ENCODE peak calls at places on chromosomes 16 and 17, in seven cellular contexts. One of them, this sample, is unnamed.
A peak's percentile ranks its signal among the peaks of the same experiment; 100 is the strongest.

GRCh38 chr16:85665929-85666328 is 22.8 kb downstream of the GINS2 start:
- DNase-seq in stomach: no peak
- DNase-seq in endothelial cell of umbilical vein: no peak
- DNase-seq in vagina: no peak
- DNase-seq in GM23338: no peak
- DNase-seq in GM12878: no peak
- DNase-seq in HCT116: no peak
- DNase-seq in this sample: no peak

GRCh38 chr17:35183332-35183731 is 10.9 kb downstream of the SLC35G3 start:
- DNase-seq in stomach: no peak
- DNase-seq in endothelial cell of umbilical vein: no peak
- DNase-seq in vagina: peak; percentile 69
- DNase-seq in GM23338: no peak
- DNase-seq in GM12878: no peak
- DNase-seq in HCT116: no peak
- DNase-seq in this sample: no peak

GRCh38 chr17:7959503-7960253 is 27.7 kb downstream of the CNTROB start:
- DNase-seq in stomach: no peak
- DNase-seq in endothelial cell of umbilical vein: no peak
- DNase-seq in vagina: no peak
- DNase-seq in GM23338: no peak
- DNase-seq in GM12878: no peak
- DNase-seq in HCT116: no peak
- DNase-seq in this sample: peak; percentile 73

GRCh38 chr17:58113947-58114346 is 30.7 kb downstream of the DYNLL2 start:
- DNase-seq in stomach: no peak
- DNase-seq in endothelial cell of umbilical vein: no peak
- DNase-seq in vagina: no peak
- DNase-seq in GM23338: no peak
- DNase-seq in GM12878: no peak
- DNase-seq in HCT116: no peak
- DNase-seq in this sample: no peak

GRCh38 chr16:88455610-88456355 is 2.7 kb downstream of the ZFPM1 start:
- DNase-seq in stomach: peak; percentile 49
- DNase-seq in endothelial cell of umbilical vein: peak; percentile 49
- DNase-seq in vagina: no peak
- DNase-seq in GM23338: peak; percentile 66
- DNase-seq in GM12878: peak; percentile 81
- DNase-seq in HCT116: peak; percentile 56
- DNase-seq in this sample: no peak

GRCh38 chr17:80396680-80397387 is 18.1 kb upstream of the ENDOV start:
- DNase-seq in stomach: no peak
- DNase-seq in endothelial cell of umbilical vein: no peak
- DNase-seq in vagina: no peak
- DNase-seq in GM23338: no peak
- DNase-seq in GM12878: no peak
- DNase-seq in HCT116: no peak
- DNase-seq in this sample: no peak

GRCh38 chr17:82101301-82101715 is 3.3 kb upstream of the FASN start:
- DNase-seq in stomach: no peak
- DNase-seq in endothelial cell of umbilical vein: no peak
- DNase-seq in vagina: no peak
- DNase-seq in GM23338: no peak
- DNase-seq in GM12878: no peak
- DNase-seq in HCT116: no peak
- DNase-seq in this sample: no peak

GRCh38 chr17:73478768-73479424 is 165.3 kb downstream of the SDK2 start:
- DNase-seq in stomach: no peak
- DNase-seq in endothelial cell of umbilical vein: no peak
- DNase-seq in vagina: no peak
- DNase-seq in GM23338: peak; percentile 66
- DNase-seq in GM12878: no peak
- DNase-seq in HCT116: no peak
- DNase-seq in this sample: no peak

GRCh38 chr17:71985111-71986039 is 135.4 kb upstream of the SOX9 start:
- DNase-seq in stomach: no peak
- DNase-seq in endothelial cell of umbilical vein: no peak
- DNase-seq in vagina: no peak
- DNase-seq in GM23338: no peak
- DNase-seq in GM12878: no peak
- DNase-seq in HCT116: no peak
- DNase-seq in this sample: no peak

GRCh38 chr16:49012961-49013726 is 268.5 kb downstream of the CBLN1 start:
- DNase-seq in stomach: no peak
- DNase-seq in endothelial cell of umbilical vein: no peak
- DNase-seq in vagina: peak; percentile 76
- DNase-seq in GM23338: no peak
- DNase-seq in GM12878: no peak
- DNase-seq in HCT116: no peak
- DNase-seq in this sample: no peak

GRCh38 chr16:5604770-5605169 is 507.2 kb upstream of the EEF2KMT start:
- DNase-seq in stomach: no peak
- DNase-seq in endothelial cell of umbilical vein: no peak
- DNase-seq in vagina: no peak
- DNase-seq in GM23338: peak; percentile 46
- DNase-seq in GM12878: no peak
- DNase-seq in HCT116: peak; percentile 8
- DNase-seq in this sample: no peak

GRCh38 chr16:88760424-88761142 is 24.4 kb downstream of the PIEZO1 start:
- DNase-seq in stomach: no peak
- DNase-seq in endothelial cell of umbilical vein: no peak
- DNase-seq in vagina: no peak
- DNase-seq in GM23338: no peak
- DNase-seq in GM12878: no peak
- DNase-seq in HCT116: no peak
- DNase-seq in this sample: no peak

GRCh38 chr17:27544350-27545131 is 86.4 kb upstream of the LGALS9 start:
- DNase-seq in stomach: no peak
- DNase-seq in endothelial cell of umbilical vein: no peak
- DNase-seq in vagina: no peak
- DNase-seq in GM23338: no peak
- DNase-seq in GM12878: peak; percentile 96
- DNase-seq in HCT116: no peak
- DNase-seq in this sample: peak; percentile 87

GRCh38 chr16:31016018-31016417 is 5.6 kb upstream of the STX1B start:
- DNase-seq in stomach: no peak
- DNase-seq in endothelial cell of umbilical vein: no peak
- DNase-seq in vagina: no peak
- DNase-seq in GM23338: no peak
- DNase-seq in GM12878: no peak
- DNase-seq in HCT116: no peak
- DNase-seq in this sample: no peak

GRCh38 chr16:1469693-1470201 is 5.1 kb downstream of the CLCN7 start:
- DNase-seq in stomach: no peak
- DNase-seq in endothelial cell of umbilical vein: no peak
- DNase-seq in vagina: no peak
- DNase-seq in GM23338: no peak
- DNase-seq in GM12878: no peak
- DNase-seq in HCT116: no peak
- DNase-seq in this sample: peak; percentile 92

GRCh38 chr16:71429581-71429980 is 12.3 kb downstream of the TLE7 start:
- DNase-seq in stomach: no peak
- DNase-seq in endothelial cell of umbilical vein: no peak
- DNase-seq in vagina: no peak
- DNase-seq in GM23338: no peak
- DNase-seq in GM12878: no peak
- DNase-seq in HCT116: no peak
- DNase-seq in this sample: no peak

GRCh38 chr17:71436479-71436878 is 684.3 kb upstream of the SOX9 start:
- DNase-seq in stomach: no peak
- DNase-seq in endothelial cell of umbilical vein: no peak
- DNase-seq in vagina: no peak
- DNase-seq in GM23338: no peak
- DNase-seq in GM12878: no peak
- DNase-seq in HCT116: no peak
- DNase-seq in this sample: no peak

GRCh38 chr17:32461853-32462617 is 17.7 kb downstream of the PSMD11 start:
- DNase-seq in stomach: peak; percentile 51
- DNase-seq in endothelial cell of umbilical vein: peak; percentile 69
- DNase-seq in vagina: no peak
- DNase-seq in GM23338: peak; percentile 89
- DNase-seq in GM12878: no peak
- DNase-seq in HCT116: peak; percentile 51
- DNase-seq in this sample: peak; percentile 60

GRCh38 chr16:65122724-65122973 is 786 bp upstream of the CDH11 start:
- DNase-seq in stomach: no peak
- DNase-seq in endothelial cell of umbilical vein: peak; percentile 46
- DNase-seq in vagina: no peak
- DNase-seq in GM23338: no peak
- DNase-seq in GM12878: no peak
- DNase-seq in HCT116: no peak
- DNase-seq in this sample: no peak
- H3K27ac ChIP-seq in stomach: peak overlapping the region; percentile 82
- H3K27ac ChIP-seq in endothelial cell of umbilical vein: peak overlapping the region; percentile 25
- H3K27ac ChIP-seq in vagina: peak overlapping the region; percentile 91
- H3K27ac ChIP-seq in GM23338: no peak overlapping the region
- H3K27ac ChIP-seq in GM12878: no peak overlapping the region
- H3K27ac ChIP-seq in HCT116: no peak overlapping the region
- H3K27ac ChIP-seq in this sample: no peak overlapping the region

DNA sequence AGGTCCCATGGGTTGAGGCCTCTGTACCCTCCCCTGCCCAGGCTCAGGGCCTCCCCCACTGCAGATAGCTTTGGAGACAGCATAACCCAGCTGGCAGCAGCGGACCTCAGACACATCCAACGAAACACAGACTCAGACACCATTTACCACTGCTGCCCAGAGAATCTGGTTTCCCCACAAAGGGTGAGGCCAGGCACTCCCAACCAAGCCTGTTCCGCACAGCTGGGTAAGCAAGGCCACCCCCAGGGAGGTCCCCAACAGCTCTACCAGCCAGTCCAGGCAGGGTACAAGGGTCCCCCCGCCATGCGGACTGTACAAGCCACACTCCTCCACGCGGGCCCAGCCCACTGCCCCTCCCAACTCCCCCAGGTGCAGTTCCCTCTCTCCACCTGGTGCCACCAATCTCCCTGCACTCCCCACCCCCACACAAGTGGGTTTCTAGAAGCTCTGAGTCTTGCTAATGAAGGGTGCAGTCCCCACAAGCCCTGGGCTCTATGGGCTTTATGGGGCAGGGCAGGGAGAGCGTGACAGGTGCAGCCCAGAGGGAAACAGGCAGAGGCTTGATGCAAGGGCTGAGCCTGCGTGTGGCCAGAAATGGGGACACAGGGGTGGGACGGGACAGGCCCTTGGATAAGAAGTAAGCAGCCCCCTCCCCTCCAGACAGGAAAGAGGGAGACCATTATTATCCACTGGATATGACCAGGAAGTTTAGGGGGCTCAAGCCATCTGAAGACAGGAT is 8.8 kb downstream of the RHBDF2 start:
- DNase-seq in stomach: no peak
- DNase-seq in endothelial cell of umbilical vein: no peak
- DNase-seq in vagina: no peak
- DNase-seq in GM23338: no peak
- DNase-seq in GM12878: peak; percentile 58
- DNase-seq in HCT116: no peak
- DNase-seq in this sample: no peak
- TF ChIP-seq POLR2AphosphoS5 in stomach: no peak
- TF ChIP-seq POLR2AphosphoS5 in endothelial cell of umbilical vein: no peak
- TF ChIP-seq POLR2AphosphoS5 in vagina: no peak
- TF ChIP-seq POLR2AphosphoS5 in GM23338: no peak
- TF ChIP-seq POLR2AphosphoS5 in GM12878: no peak
- TF ChIP-seq POLR2AphosphoS5 in HCT116: no peak
- TF ChIP-seq POLR2AphosphoS5 in this sample: no peak

GRCh38 chr17:2071024-2071385 is 16.1 kb downstream of the HIC1 start:
- DNase-seq in stomach: no peak
- DNase-seq in endothelial cell of umbilical vein: no peak
- DNase-seq in vagina: no peak
- DNase-seq in GM23338: no peak
- DNase-seq in GM12878: no peak
- DNase-seq in HCT116: no peak
- DNase-seq in this sample: no peak

GRCh38 chr17:2068101-2068518 is 13.2 kb downstream of the HIC1 start:
- DNase-seq in stomach: no peak
- DNase-seq in endothelial cell of umbilical vein: no peak
- DNase-seq in vagina: no peak
- DNase-seq in GM23338: no peak
- DNase-seq in GM12878: no peak
- DNase-seq in HCT116: no peak
- DNase-seq in this sample: no peak

GRCh38 chr17:2071421-2072281 is 16.7 kb downstream of the HIC1 start:
- DNase-seq in stomach: no peak
- DNase-seq in endothelial cell of umbilical vein: peak; percentile 73
- DNase-seq in vagina: no peak
- DNase-seq in GM23338: no peak
- DNase-seq in GM12878: no peak
- DNase-seq in HCT116: no peak
- DNase-seq in this sample: no peak

GRCh38 chr17:2068589-2069051 is 13.7 kb downstream of the HIC1 start:
- DNase-seq in stomach: no peak
- DNase-seq in endothelial cell of umbilical vein: peak; percentile 64
- DNase-seq in vagina: no peak
- DNase-seq in GM23338: no peak
- DNase-seq in GM12878: no peak
- DNase-seq in HCT116: no peak
- DNase-seq in this sample: no peak

GRCh38 chr17:2070241-2071023 is 15.5 kb downstream of the HIC1 start:
- DNase-seq in stomach: no peak
- DNase-seq in endothelial cell of umbilical vein: no peak
- DNase-seq in vagina: no peak
- DNase-seq in GM23338: peak; percentile 83
- DNase-seq in GM12878: peak; percentile 96
- DNase-seq in HCT116: no peak
- DNase-seq in this sample: no peak
- H3K27ac ChIP-seq in stomach: peak overlapping the region; percentile 79
- H3K27ac ChIP-seq in endothelial cell of umbilical vein: peak overlapping the region; percentile 93
- H3K27ac ChIP-seq in vagina: peak overlapping the region; percentile 82
- H3K27ac ChIP-seq in GM23338: peak overlapping the region; percentile 50
- H3K27ac ChIP-seq in GM12878: peak overlapping the region; percentile 95
- H3K27ac ChIP-seq in HCT116: no peak overlapping the region
- H3K27ac ChIP-seq in this sample: peak overlapping the region; percentile 71

DNA sequence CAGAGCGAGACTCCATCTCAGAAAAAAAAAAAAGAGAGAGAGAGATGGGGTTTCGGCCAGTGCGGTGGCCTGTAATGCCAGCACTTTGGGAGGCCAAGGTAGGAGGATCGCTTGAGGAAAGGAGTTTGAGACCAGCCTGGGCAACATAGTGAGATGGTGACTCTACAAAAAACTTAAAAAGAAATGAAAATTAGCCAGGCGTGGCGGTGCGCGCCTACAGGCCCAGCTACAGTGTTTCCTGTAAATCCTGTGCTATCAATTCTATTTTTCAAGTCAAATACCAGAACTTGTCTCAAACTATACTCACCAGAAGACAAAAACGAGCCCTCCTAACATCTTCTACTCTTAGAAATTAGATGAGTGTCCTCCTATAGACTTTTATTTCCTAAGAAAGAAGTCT is 19.3 kb downstream of the UBE2O start:
- DNase-seq in stomach: no peak
- DNase-seq in endothelial cell of umbilical vein: no peak
- DNase-seq in vagina: no peak
- DNase-seq in GM23338: no peak
- DNase-seq in GM12878: no peak
- DNase-seq in HCT116: no peak
- DNase-seq in this sample: no peak
- TF ChIP-seq POLR2AphosphoS5 in stomach: no peak
- TF ChIP-seq POLR2AphosphoS5 in endothelial cell of umbilical vein: no peak
- TF ChIP-seq POLR2AphosphoS5 in vagina: no peak
- TF ChIP-seq POLR2AphosphoS5 in GM23338: no peak
- TF ChIP-seq POLR2AphosphoS5 in GM12878: no peak
- TF ChIP-seq POLR2AphosphoS5 in HCT116: no peak
- TF ChIP-seq POLR2AphosphoS5 in this sample: no peak

This sample was measured in HL-60.